ENCODE peak calls at places on chromosomes 13 and 19, in seven cellular contexts. E is cardiac fibroblast, T is AG09319, F is A549, N is LNCaP clone FGC, D is astrocyte of the spinal cord, I is psoas muscle. S is an unnamed sample.

GRCh38 chr19:47097396-47098217 is 16.0 kb downstream of the ZC3H4 start:
- DNase-seq in T (no peak), I (peak), N (no peak), D (no peak), F (no peak), E (no peak), S (no peak)

GRCh38 chr19:54526972-54527371 is 24.3 kb downstream of the LAIR2 start:
- DNase-seq in F (no peak), E (no peak), I (no peak), T (no peak), D (no peak), N (no peak), S (no peak)

GRCh38 chr13:30341815-30342570 is 34.6 kb upstream of the KATNAL1 start:
- DNase-seq in T (peak), N (peak), E (peak), I (peak), F (no peak), D (peak), S (no peak)

GRCh38 chr13:95038949-95039348 is 262.3 kb downstream of the ABCC4 start:
- DNase-seq in T (no peak), D (no peak), N (no peak), F (no peak), E (no peak), I (no peak), S (no peak)

GRCh38 chr19:38842439-38843174 is 7.2 kb downstream of the HNRNPL start:
- DNase-seq in E (no peak), I (no peak), T (no peak), N (no peak), F (peak), D (no peak), S (no peak)

GRCh38 chr13:20475927-20476691 is 49.5 kb downstream of the CRYL1 start:
- DNase-seq in N (peak), E (no peak), I (no peak), F (no peak), D (peak), T (no peak), S (peak)

GRCh38 chr13:40508112-40508511 is 158.3 kb downstream of the FOXO1 start:
- DNase-seq in I (no peak), N (no peak), T (peak), D (peak), E (peak), F (no peak), S (no peak)

GRCh38 chr13:30027569-30028455 is 177.4 kb upstream of the UBL3 start:
- DNase-seq in T (no peak), D (peak), N (peak), I (no peak), E (no peak), F (no peak), S (no peak)

GRCh38 chr19:16988661-16989060 is 37.9 kb downstream of the CPAMD8 start:
- DNase-seq in F (no peak), E (no peak), D (no peak), T (no peak), N (no peak), I (no peak), S (no peak)

GRCh38 chr13:40910324-40911050 is 108.6 kb downstream of the ELF1 start:
- DNase-seq in F (no peak), I (no peak), T (no peak), E (peak), N (no peak), D (no peak), S (peak)

GRCh38 chr13:85386424-85386823 is 412.8 kb downstream of the SLITRK6 start:
- DNase-seq in I (no peak), E (no peak), N (no peak), T (no peak), F (no peak), D (peak), S (no peak)

GRCh38 chr13:114110091-114110829 is 22.2 kb downstream of the RASA3 start:
- DNase-seq in I (peak), N (no peak), F (no peak), T (no peak), D (peak), E (no peak), S (peak)

GRCh38 chr19:15419413-15420025 is 731 bp upstream of the AKAP8L start:
- DNase-seq in T (no peak), F (no peak), I (no peak), D (no peak), N (no peak), E (no peak), S (no peak)

GRCh38 chr19:15417699-15418098 is 1.1 kb downstream of the AKAP8L start:
- DNase-seq in F (no peak), T (no peak), I (no peak), D (peak), N (no peak), E (peak), S (no peak)

GRCh38 chr19:15421136-15421535 is 2.3 kb upstream of the AKAP8L start:
- DNase-seq in D (no peak), I (no peak), F (no peak), N (no peak), T (no peak), E (no peak), S (no peak)

GRCh38 chr19:15418112-15418587 is 638 bp downstream of the AKAP8L start:
- DNase-seq in T (peak), I (no peak), D (peak), F (peak), E (peak), N (no peak), S (no peak)

DNA sequence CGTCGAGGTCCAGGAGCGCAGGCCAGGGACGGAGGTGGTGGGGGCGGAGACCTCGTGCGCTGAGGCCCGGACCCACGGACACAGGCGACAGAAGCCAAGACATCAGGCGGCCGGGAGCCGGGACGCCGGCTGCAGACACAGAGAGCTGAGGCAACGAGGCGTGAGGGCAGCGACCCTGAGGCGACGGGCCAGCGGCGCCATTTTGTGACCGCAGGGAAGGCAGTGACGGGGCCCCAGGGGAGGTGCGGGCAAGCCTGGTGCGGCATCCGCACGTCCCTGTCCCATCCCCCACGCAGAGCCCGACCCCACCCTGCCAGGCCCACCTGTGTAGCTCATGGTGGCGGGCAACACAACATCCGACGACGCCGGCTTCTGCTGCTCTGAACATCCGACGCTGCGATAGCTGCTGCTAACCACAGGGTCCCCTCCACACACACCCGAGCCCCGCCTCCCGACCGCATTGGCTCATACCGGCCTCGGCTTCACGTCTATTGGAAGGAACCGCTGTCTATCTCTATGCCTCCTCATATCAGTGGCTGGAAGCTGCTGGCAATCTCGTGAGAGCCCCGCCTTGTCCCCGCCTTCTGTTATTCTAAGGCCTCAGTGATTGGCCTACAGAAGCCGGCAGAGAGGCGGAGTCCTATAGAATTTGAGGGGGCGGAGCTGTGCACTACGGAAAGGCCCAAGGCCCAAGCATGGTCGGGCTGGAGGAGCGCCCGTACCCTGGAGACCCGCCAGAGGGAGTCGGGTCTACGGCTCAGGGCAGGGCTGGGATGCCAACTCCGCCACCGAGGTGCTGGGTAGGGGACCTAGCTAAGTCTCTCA is at the start of gene AKAP8L:
- DNase-seq in N (peak), D (peak), E (peak), I (peak), T (peak), F (peak), S (peak)
- TF ChIP-seq CTCF in N (peak), D (peak), E (peak), I (peak), T (peak), F (peak), S (peak)

DNA sequence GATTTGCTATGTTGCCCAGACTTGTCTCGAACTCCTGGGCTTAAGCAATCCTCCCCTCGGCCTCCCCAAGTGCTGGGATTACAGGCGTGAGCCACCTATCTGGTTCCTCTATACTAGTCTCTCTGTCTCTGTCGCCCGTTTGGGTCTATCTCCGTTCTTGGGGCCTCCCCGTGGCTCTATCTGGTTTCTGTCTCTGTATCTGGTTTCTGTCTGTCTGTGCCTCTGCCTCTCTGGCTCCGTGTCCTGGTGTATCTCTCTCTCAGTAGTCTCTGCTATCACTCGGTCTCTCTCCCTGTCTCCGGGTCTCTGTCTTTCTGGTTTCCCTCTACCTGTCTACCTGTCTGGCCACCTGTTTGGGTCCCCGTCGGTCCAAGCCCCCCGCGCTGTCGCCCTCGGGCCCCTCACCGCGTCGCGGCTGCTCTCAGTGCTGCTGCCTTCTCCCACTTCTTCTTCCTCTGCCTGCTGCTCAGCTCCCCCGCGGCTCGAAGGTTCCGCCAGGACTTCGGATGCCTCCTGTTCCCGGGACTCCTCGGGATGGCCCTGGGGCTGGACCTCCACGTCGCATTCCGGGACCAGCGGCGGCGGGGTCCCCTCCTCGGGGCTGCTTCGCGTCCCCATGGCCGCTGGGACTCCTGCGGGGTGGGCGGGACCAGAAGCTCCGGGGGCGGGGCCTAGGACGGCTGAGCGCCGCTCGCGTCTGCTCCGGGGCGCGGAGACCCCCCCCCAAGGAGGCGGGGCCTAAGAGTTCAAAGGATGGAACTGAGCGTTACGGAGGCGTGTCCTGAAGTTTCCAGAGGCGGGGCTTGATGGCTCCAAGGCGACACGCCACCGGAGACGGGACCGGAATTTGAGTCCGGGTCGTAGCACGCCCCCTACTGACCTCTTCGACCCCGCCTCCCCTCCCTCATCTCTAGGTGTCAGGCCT is 783 bp downstream of the PHLDB3 start:
- DNase-seq in I (peak), E (peak), T (peak), N (peak), D (peak), F (peak), S (peak)
- TF ChIP-seq CTCF in I (no peak), E (no peak), T (peak), N (peak), D (no peak), F (peak), S (peak)

GRCh38 chr13:31611214-31611613 is 128.1 kb upstream of the RXFP2 start:
- DNase-seq in N (no peak), D (no peak), F (no peak), E (no peak), T (no peak), I (no peak), S (no peak)

GRCh38 chr13:31610270-31610998 is 128.9 kb upstream of the RXFP2 start:
- DNase-seq in E (no peak), F (no peak), D (no peak), N (no peak), I (no peak), T (no peak), S (no peak)

DNA sequence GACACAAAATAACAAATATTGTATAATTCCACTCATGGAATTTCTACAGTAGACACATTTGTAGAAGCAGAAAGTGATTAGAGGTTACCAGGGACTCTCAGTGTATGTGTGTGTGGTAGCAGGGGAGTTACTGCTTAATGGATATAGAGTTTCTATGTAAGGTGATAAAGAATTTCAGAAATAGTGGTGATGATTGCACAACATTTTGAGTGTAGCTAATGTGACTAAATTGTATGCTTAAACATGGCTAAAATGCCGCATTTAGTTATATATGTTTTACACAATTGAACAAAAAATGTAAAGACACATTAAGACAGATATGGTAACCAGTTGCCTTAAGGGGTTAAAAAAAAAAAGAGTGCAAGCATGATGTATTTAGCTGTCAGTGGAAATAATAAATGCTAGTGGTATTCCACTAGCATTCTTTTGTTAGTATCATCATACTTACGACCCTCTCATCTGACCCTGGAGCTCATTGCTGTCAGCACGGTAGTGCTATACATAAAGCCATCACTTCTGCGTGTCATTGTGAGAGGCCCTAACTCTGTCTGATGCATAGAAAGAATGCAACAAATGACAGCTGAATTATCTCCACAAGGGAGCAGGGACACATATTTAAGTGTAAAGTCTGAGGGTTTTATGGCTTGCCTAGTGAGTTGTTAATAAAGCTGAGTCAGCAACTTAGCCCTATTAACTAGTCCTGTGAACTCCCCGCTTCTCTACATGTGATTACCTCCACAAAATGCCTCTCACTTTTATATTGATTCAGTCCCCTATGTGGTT is 134.1 kb upstream of the RXFP2 start:
- DNase-seq in I (no peak), T (no peak), E (no peak), D (no peak), F (no peak), N (no peak), S (no peak)
- TF ChIP-seq CTCF in I (no peak), T (no peak), E (no peak), D (no peak), F (no peak), N (no peak), S (no peak)

GRCh38 chr13:107964356-107964755 is 251.0 kb downstream of the LIG4 start:
- DNase-seq in T (no peak), D (no peak), N (peak), E (peak), F (no peak), I (no peak), S (no peak)

GRCh38 chr13:107960301-107960700 is 255.0 kb downstream of the LIG4 start:
- DNase-seq in N (no peak), D (no peak), E (no peak), T (no peak), I (no peak), F (no peak), S (no peak)

GRCh38 chr13:107956889-107957288 is 258.4 kb downstream of the LIG4 start:
- DNase-seq in I (no peak), D (no peak), T (no peak), F (no peak), N (no peak), E (no peak), S (no peak)

GRCh38 chr13:107962209-107962608 is 253.1 kb downstream of the LIG4 start:
- DNase-seq in I (no peak), N (peak), T (no peak), D (no peak), F (no peak), E (no peak), S (no peak)
- TF ChIP-seq CTCF in I (no peak), N (no peak), T (no peak), D (no peak), F (no peak), E (no peak), S (no peak)

DNA sequence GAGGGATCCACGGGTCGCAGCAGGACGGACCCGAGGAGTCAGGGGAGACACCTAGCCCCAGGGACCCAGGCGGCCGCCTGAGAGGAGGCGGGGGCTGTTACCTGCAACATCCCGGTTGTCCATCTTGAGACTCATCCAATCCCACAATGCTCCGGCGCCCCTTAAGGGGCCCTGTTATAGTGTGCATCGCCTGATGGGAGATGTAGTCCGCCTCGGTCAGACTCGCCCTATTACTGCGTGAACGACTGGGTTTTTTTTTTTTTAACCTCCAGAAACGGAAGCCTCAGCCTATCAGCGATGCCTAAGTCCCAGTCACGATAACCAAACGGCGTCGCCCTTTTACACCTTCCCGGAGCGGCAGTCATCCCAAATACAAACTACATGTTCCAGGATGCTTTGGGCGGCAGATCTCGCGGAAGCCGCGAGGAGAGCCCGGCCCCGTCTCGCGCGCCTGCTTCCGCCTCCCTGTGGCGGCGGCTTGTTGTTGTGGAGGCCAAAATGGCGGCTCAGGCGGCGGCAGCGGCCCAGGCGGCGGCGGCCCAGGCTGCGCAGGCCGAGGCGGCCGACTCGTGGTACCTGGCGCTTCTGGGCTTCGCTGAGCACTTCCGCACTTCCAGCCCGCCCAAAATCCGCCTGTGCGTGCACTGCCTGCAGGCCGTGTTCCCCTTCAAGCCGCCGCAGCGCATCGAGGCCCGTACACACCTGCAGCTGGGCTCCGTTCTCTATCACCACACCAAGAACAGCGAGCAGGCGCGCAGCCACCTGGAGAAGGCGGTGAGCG is at the start of the genes MAU2 and SUGP1:
- DNase-seq in F (peak), D (peak), I (peak), T (peak), N (peak), E (peak), S (peak)
- TF ChIP-seq CTCF in F (no peak), D (no peak), I (peak), T (peak), N (peak), E (peak), S (no peak)

GRCh38 chr19:20238025-20238623 is 71.1 kb downstream of the ZNF486 start:
- DNase-seq in I (peak), E (peak), N (peak), T (peak), D (peak), F (no peak), S (peak)
- TF ChIP-seq CTCF in I (no peak), E (no peak), N (no peak), T (no peak), D (no peak), F (no peak), S (no peak)

GRCh38 chr13:72221276-72221962 is 354.4 kb upstream of the DACH1 start:
- DNase-seq in D (no peak), E (peak), I (peak), F (peak), N (no peak), T (no peak), S (peak)
- TF ChIP-seq CTCF in D (peak), E (peak), I (peak), F (peak), N (peak), T (peak), S (peak)

GRCh38 chr19:40529093-40529954 is 47.3 kb upstream of the SHKBP1 start:
- DNase-seq in E (peak), N (peak), T (peak), D (peak), F (peak), I (peak), S (peak)
- TF ChIP-seq CTCF in E (peak), N (peak), T (peak), D (peak), F (peak), I (peak), S (peak)

GRCh38 chr19:43594710-43595604 is 977 bp downstream of the IRGQ start:
- DNase-seq in N (no peak), E (peak), I (peak), T (peak), F (no peak), D (peak), S (peak)
- TF ChIP-seq CTCF in N (peak), E (peak), I (peak), T (peak), F (peak), D (peak), S (peak)

DNA sequence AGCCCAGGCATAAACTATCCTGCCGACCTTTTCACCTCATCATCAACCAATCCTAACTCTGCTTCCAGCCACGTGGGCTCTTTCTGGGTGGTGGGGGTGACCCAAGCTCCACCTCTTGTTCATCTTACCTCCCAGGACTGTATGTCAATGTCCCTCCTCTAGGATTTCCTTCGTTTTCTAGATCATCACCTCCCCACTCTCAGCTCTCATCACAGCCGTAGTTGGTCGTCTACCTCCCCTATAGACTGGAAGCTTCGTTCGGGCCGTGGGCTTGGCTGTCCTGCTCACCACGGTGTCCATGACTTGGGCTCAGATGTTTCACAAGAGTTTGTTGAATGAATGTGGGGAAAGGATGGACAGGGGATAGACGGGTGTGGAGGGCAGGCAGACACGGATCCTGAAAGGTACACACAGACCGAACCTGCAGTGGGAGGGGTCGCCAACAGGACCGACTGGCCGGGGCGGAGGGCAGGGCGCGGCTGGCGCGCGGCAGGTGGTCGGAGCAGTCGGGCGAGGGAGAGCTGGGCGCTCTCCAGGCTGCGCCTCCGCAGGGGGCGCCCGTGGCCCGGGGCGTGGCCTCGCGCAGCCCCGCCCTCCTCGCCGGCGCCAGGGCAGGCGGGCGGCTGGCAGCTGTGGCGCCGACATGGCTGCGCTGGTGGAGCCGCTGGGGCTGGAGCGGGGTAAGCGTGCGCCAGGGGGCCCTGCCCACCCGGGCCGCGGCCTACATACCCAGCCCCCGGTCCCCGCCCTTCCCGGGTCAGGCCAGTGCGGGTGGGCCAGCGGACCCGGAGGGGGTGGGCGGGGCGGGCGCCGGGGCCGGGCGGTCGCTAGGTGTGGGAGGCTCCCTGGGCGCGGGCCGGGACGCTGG is at the start of gene LIN7B:
- DNase-seq in N (no peak), F (peak), E (peak), D (peak), I (peak), T (no peak), S (peak)
- TF ChIP-seq CTCF in N (peak), F (peak), E (no peak), D (peak), I (peak), T (peak), S (peak)